ENCODE peak calls at places on chromosome 5, in ten cellular contexts. N is transverse colon, W is erythroblast, C is GM12892, Q is HCT116, A is breast epithelium, O is heart left ventricle, E is suprapubic skin, K is Peyer's patch, Y is A549. G is an unnamed sample.

GRCh38 chr5:146101646-146102045 is 3.7 kb downstream of the PLAC8L1 start:
- DNase-seq in E (no peak), W (no peak), K (no peak), N (no peak), O (no peak), Q (no peak), C (no peak), A (no peak), Y (no peak), G (no peak)

GRCh38 chr5:72842816-72843215 is 26.4 kb downstream of the TNPO1 start:
- DNase-seq in A (no peak), K (no peak), C (no peak), N (peak), Q (peak), Y (peak), W (peak), O (no peak), E (no peak), G (peak)

GRCh38 chr5:119275873-119276214 is 80.0 kb upstream of the TNFAIP8 start:
- DNase-seq in O (no peak), E (no peak), W (no peak), Y (no peak), K (no peak), C (no peak), A (no peak), Q (no peak), N (peak), G (no peak)

GRCh38 chr5:31433229-31433628 is 98.7 kb downstream of the DROSHA start:
- DNase-seq in Q (no peak), N (no peak), W (no peak), K (no peak), A (no peak), O (no peak), C (no peak), E (no peak), Y (no peak), G (no peak)

GRCh38 chr5:115424030-115424429 is 120.5 kb downstream of the FEM1C start:
- DNase-seq in A (no peak), W (no peak), K (no peak), C (no peak), N (no peak), E (no peak), Y (no peak), O (peak), Q (no peak), G (no peak)

GRCh38 chr5:168807261-168807660 is 228.1 kb upstream of the PANK3 start:
- DNase-seq in O (no peak), Q (no peak), N (no peak), E (no peak), Y (no peak), K (no peak), A (no peak), W (no peak), C (no peak), G (no peak)

GRCh38 chr5:88732181-88732633 is 150.8 kb downstream of the MEF2C start:
- DNase-seq in N (peak), K (no peak), C (no peak), Q (no peak), W (peak), A (no peak), Y (no peak), E (no peak), O (no peak), G (no peak)

GRCh38 chr5:170738840-170739239 is 44.7 kb upstream of the GABRP start:
- DNase-seq in N (no peak), O (no peak), W (no peak), K (no peak), E (no peak), C (no peak), Y (no peak), Q (no peak), A (no peak), G (no peak)

GRCh38 chr5:172443441-172444109 is 10.8 kb downstream of the SH3PXD2B start:
- DNase-seq in K (peak), W (no peak), O (peak), A (peak), Y (peak), E (peak), N (peak), C (no peak), Q (peak), G (peak)

GRCh38 chr5:66881475-66882161 is 285.4 kb downstream of the MAST4 start:
- DNase-seq in K (no peak), N (no peak), A (peak), Y (no peak), C (no peak), W (no peak), Q (no peak), E (no peak), O (no peak), G (no peak)

GRCh38 chr5:11234501-11234911 is 473.5 kb upstream of the DAP start:
- DNase-seq in O (no peak), E (no peak), C (no peak), K (no peak), Q (no peak), W (peak), Y (no peak), N (no peak), A (no peak), G (no peak)

GRCh38 chr5:36870399-36871040 is 6.0 kb upstream of the NIPBL start:
- DNase-seq in K (no peak), Q (peak), N (no peak), C (no peak), Y (peak), W (peak), E (no peak), O (no peak), A (no peak), G (peak)
- TF ChIP-seq POLR2A in K (no peak), Q (no peak), N (no peak), C (no peak), Y (no peak), W (no peak), E (no peak), O (no peak), A (no peak), G (no peak)

DNA sequence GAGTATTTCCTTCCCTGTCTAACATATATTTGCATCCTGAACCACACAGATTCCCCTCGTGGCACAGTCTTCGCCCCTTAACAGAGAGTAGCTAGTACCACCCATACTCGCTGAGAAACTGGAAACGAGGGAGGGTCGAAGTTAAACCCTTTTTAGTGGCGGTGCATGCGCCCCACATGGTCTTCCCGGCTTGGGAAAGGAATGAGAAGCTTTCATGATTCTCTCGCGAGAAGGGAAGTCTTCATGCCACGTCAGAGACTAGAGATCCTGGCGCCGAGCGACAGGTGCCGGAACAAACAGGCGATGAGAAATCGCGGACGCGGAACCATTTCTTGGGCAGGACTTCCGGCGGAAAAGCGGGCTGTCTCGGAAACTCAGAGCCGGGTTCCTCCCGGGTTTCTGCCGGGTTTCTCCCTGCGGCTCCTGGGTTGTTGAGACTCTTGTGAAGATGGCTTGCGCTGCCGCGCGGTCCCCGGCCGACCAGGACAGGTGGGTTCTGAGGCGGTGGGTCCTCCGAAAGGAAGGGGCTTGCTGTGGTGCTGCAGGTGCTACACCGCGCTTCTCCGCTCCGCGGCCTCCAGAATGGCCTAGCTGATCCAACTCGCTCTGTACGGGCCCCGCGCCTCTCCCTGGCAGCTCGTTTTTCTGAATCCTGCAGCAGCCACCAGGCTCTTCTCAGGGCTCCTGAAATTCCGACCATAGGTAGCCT is at the start of gene SRP19:
- DNase-seq in A (peak), K (peak), C (peak), E (peak), Y (peak), W (peak), N (peak), O (peak), Q (peak), G (peak)
- TF ChIP-seq POLR2A in A (peak), K (peak), C (peak), E (peak), Y (peak), W (peak), N (peak), O (no peak), Q (peak), G (no peak)

GRCh38 chr5:148060309-148060708 is 3.5 kb upstream of the SPINK5 start:
- DNase-seq in K (no peak), A (no peak), Y (no peak), E (no peak), N (no peak), W (no peak), O (no peak), C (no peak), Q (no peak), G (no peak)

GRCh38 chr5:148063861-148064260 is at the start of gene SPINK5:
- DNase-seq in K (no peak), O (no peak), W (no peak), N (no peak), Y (no peak), E (no peak), A (no peak), C (no peak), Q (no peak), G (no peak)

DNA sequence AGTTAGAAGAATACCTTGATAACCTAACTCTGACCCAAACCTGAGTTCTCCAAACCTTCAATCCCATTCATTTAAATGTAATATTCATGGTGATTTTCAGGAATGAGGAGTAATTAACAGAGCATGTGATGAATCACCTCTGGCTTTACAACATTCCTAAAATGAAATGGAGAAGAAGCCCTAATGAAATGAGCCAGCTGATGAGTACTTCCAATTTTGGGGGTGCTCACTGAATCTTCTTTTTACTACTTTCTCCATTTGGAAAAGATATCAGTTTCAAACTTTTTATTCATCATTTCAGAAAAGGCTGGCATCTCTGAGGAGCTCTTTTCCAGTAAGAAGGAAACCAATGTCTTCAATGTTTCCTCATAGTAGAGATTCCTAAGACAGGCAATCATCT is 2.9 kb upstream of the SPINK5 start:
- DNase-seq in Y (no peak), E (no peak), A (no peak), C (no peak), K (no peak), Q (no peak), N (no peak), W (no peak), O (no peak), G (no peak)
- TF ChIP-seq POLR2A in Y (no peak), E (no peak), A (no peak), C (no peak), K (no peak), Q (no peak), N (no peak), W (no peak), O (no peak), G (no peak)

GRCh38 chr5:111227805-111228204 is 3.6 kb downstream of the CAMK4 start:
- DNase-seq in E (no peak), A (no peak), Q (no peak), Y (no peak), K (no peak), C (no peak), W (no peak), N (peak), O (no peak), G (no peak)
- TF ChIP-seq POLR2A in E (no peak), A (no peak), Q (no peak), Y (no peak), K (no peak), C (no peak), W (no peak), N (no peak), O (no peak), G (no peak)

DNA sequence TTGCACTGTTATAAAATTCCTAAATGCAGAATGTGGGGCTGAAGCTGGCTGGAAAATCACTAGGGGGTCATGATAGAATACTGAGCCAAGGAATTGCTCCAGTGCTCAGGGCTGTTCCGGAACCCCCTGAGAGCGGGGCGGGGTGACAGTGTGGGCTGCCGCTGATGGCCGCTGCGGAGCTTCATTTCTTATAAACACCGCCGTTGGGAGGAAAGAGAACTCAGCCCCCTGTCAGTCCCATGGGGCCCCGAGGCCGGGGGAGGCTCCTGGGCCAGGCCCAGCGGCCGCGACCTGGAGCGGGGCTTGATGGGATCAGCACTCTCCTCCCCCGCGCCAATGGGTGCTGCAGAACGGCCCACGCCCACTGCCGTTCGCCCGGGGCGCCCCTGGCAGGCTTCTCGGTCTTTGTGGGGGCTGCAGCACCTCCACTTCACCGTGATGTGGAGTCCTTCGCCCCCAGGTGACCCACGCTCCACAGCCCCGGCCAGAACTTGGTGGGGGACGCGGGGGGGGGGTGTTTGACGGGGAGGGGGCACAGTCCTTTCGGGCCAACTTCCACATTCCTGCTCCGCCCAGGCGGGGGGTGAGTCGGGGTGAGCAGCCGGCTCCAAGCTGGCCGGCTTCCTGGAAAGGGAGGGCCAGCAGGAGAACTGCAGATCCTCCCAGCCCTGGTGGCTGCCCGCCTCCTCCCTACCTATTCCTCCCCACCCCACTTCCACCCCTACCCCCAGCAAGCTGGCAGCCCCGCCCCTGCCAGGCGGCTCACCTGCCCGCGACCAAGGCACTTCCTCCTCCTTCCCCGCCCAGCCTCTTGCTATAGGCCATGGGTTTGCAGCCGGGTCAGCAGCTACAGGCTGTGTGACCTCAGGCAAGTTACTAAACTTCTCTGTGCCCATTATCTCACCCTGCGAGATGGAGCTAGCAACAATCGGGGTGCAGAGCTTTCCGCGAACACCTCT is 5.4 kb upstream of the IRF1 start:
- DNase-seq in C (peak), W (peak), K (peak), Y (peak), A (peak), E (peak), Q (peak), O (peak), N (peak), G (peak)
- TF ChIP-seq POLR2A in C (peak), W (peak), K (peak), Y (peak), A (no peak), E (peak), Q (no peak), O (no peak), N (peak), G (peak)

GRCh38 chr5:68431601-68432337 is 216.2 kb downstream of the PIK3R1 start:
- DNase-seq in Y (no peak), N (no peak), O (no peak), Q (no peak), E (no peak), C (no peak), A (no peak), W (no peak), K (no peak), G (no peak)

GRCh38 chr5:68432682-68433081 is 217.1 kb downstream of the PIK3R1 start:
- DNase-seq in Y (no peak), E (no peak), K (no peak), Q (peak), C (no peak), O (no peak), W (no peak), N (no peak), A (no peak), G (no peak)

GRCh38 chr5:68436686-68437520 is 221.3 kb downstream of the PIK3R1 start:
- DNase-seq in K (no peak), Q (no peak), N (no peak), O (no peak), C (no peak), E (no peak), Y (no peak), A (no peak), W (no peak), G (no peak)

GRCh38 chr5:68433921-68434879 is 218.6 kb downstream of the PIK3R1 start:
- DNase-seq in N (peak), Y (peak), Q (peak), O (peak), A (peak), W (peak), C (peak), K (peak), E (peak), G (peak)

GRCh38 chr5:68435611-68436010 is 220.1 kb downstream of the PIK3R1 start:
- DNase-seq in K (no peak), A (no peak), E (no peak), Y (no peak), Q (no peak), N (peak), C (no peak), O (no peak), W (no peak), G (no peak)
- TF ChIP-seq POLR2A in K (no peak), A (no peak), E (no peak), Y (no peak), Q (no peak), N (no peak), C (no peak), O (no peak), W (no peak), G (no peak)

DNA sequence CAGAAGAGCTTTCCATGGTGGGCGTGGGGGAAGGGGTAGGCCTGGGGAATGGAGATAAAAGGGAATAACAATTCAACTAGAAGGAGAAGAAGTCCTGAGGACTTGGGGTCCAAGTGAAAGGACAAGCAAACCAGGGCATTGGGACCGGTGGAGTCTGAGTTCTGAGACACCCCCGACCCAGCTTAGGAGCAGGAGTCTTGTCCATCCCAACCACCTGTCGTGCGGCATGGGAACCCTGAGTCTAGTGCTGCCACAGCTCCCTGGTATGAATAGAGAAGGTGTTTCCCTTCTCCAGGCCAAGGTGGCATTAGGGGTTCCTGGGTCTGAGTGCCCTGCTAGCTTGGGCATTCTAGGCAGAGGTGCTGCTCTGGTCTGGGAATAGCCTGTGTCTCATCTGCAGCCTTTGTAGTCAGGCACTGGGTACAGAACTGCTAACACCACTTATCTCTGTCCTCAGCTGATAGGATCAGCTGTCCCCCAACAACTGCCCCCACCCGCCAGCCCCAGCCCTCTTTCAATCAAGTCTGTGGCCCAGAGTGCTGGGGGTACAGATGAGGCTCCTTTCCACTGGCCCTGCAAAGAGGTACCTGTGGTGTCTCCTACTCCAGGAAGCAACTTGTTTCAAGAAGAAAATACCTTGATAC is 9.9 kb downstream of the HNRNPAB start:
- DNase-seq in N (no peak), O (no peak), E (no peak), Q (no peak), A (no peak), K (no peak), C (no peak), W (peak), Y (no peak), G (no peak)
- TF ChIP-seq POLR2A in N (no peak), O (no peak), E (no peak), Q (no peak), A (no peak), K (no peak), C (peak), W (no peak), Y (no peak), G (no peak)

GRCh38 chr5:43044181-43044914 is 4.2 kb upstream of the ANXA2R start:
- DNase-seq in C (no peak), O (no peak), Y (no peak), A (no peak), N (no peak), Q (no peak), E (no peak), W (peak), K (no peak), G (no peak)
- TF ChIP-seq POLR2A in C (no peak), O (no peak), Y (no peak), A (no peak), N (no peak), Q (no peak), E (no peak), W (no peak), K (no peak), G (no peak)

GRCh38 chr5:136145030-136145429 is 12.4 kb downstream of the SMAD5 start:
- DNase-seq in O (no peak), N (no peak), W (no peak), Y (no peak), C (no peak), K (no peak), E (no peak), Q (no peak), A (no peak), G (no peak)
- TF ChIP-seq POLR2A in O (no peak), N (no peak), W (no peak), Y (no peak), C (no peak), K (no peak), E (no peak), Q (no peak), A (no peak), G (no peak)

G was measured in H54.